ENCODE peak calls at places on chromosomes 12 and 14, in seven cellular contexts. H is tibial nerve, A is esophagus muscularis mucosa, S is ovary, X is stomach, E is A549, U is K562. G is an unnamed sample.

GRCh38 chr12:111310076-111310870 is 58.6 kb downstream of the PHETA1 start:
- DNase-seq in H (no peak), A (no peak), S (no peak), X (no peak), E (no peak), U (no peak), G (no peak)

GRCh38 chr14:103520657-103521437 is 1.8 kb downstream of the CKB start:
- DNase-seq in H (peak), A (no peak), S (peak), X (peak), E (peak), U (peak), G (peak)

GRCh38 chr12:19856389-19856788 is 417.1 kb downstream of the AEBP2 start:
- DNase-seq in H (no peak), A (no peak), S (no peak), X (no peak), E (no peak), U (no peak), G (no peak)

GRCh38 chr12:11702959-11703358 is 53.5 kb downstream of the ETV6 start:
- DNase-seq in H (no peak), A (no peak), S (no peak), X (no peak), E (no peak), U (no peak), G (no peak)

GRCh38 chr14:20782280-20782890 is 1.3 kb downstream of the RNASE6 start:
- DNase-seq in H (no peak), A (no peak), S (no peak), X (no peak), E (no peak), U (no peak), G (no peak)

GRCh38 chr14:79161576-79161975 is 991.4 kb downstream of the NRXN3 start:
- DNase-seq in H (no peak), A (no peak), S (no peak), X (no peak), E (no peak), U (no peak), G (no peak)

GRCh38 chr12:46101121-46101869 is 110.9 kb upstream of the SCAF11 start:
- DNase-seq in H (no peak), A (no peak), S (no peak), X (no peak), E (peak), U (no peak), G (no peak)

GRCh38 chr12:51055060-51055459 is 6.9 kb downstream of the LETMD1 start:
- DNase-seq in H (no peak), A (no peak), S (no peak), X (no peak), E (no peak), U (no peak), G (no peak)

GRCh38 chr12:64193931-64194330 is 28.2 kb downstream of the KICS2 start:
- DNase-seq in H (no peak), A (no peak), S (no peak), X (no peak), E (no peak), U (no peak), G (no peak)

GRCh38 chr14:105088812-105089745 is 23.8 kb upstream of the GPR132 start:
- DNase-seq in H (no peak), A (no peak), S (peak), X (peak), E (no peak), U (no peak), G (no peak)

GRCh38 chr12:113418213-113418879 is 3.8 kb upstream of the SDSL start:
- DNase-seq in H (no peak), A (no peak), S (no peak), X (no peak), E (no peak), U (no peak), G (no peak)

GRCh38 chr12:6952860-6953416 is 1.8 kb downstream of the PTPN6 start:
- DNase-seq in H (no peak), A (no peak), S (no peak), X (no peak), E (no peak), U (no peak), G (no peak)

GRCh38 chr12:15522574-15523187 is 200.4 kb downstream of the PTPRO start:
- DNase-seq in H (no peak), A (no peak), S (no peak), X (no peak), E (peak), U (no peak), G (no peak)

GRCh38 chr14:101589486-101590015 is 28.3 kb downstream of the DIO3 start:
- DNase-seq in H (no peak), A (no peak), S (peak), X (no peak), E (no peak), U (no peak), G (no peak)

GRCh38 chr12:79451988-79452387 is 238.8 kb downstream of the PAWR start:
- DNase-seq in H (peak), A (no peak), S (peak), X (peak), E (no peak), U (no peak), G (peak)

GRCh38 chr12:108685469-108686247 is 45.7 kb downstream of the CORO1C start:
- DNase-seq in H (no peak), A (peak), S (no peak), X (no peak), E (no peak), U (no peak), G (no peak)

GRCh38 chr12:108683906-108684556 is 47.3 kb downstream of the CORO1C start:
- DNase-seq in H (no peak), A (peak), S (no peak), X (no peak), E (no peak), U (no peak), G (no peak)

GRCh38 chr12:108689314-108690190 is 41.8 kb downstream of the CORO1C start:
- DNase-seq in H (no peak), A (peak), S (no peak), X (no peak), E (no peak), U (peak), G (no peak)

GRCh38 chr12:108690191-108690518 is 41.2 kb downstream of the CORO1C start:
- DNase-seq in H (no peak), A (no peak), S (no peak), X (no peak), E (no peak), U (no peak), G (no peak)

GRCh38 chr12:108686753-108687152 is 44.6 kb downstream of the CORO1C start:
- DNase-seq in H (no peak), A (peak), S (no peak), X (no peak), E (no peak), U (no peak), G (no peak)
- TF ChIP-seq POLR2A in H (no peak), A (no peak), S (no peak), X (no peak), E (no peak), U (no peak), G (no peak)

GRCh38 chr14:74954947-74955228 is 509 bp downstream of the PGF start:
- DNase-seq in H (no peak), A (no peak), S (no peak), X (no peak), E (no peak), U (no peak), G (no peak)

GRCh38 chr14:74954232-74954946 is 1.0 kb downstream of the PGF start:
- DNase-seq in H (no peak), A (no peak), S (no peak), X (no peak), E (no peak), U (no peak), G (no peak)

GRCh38 chr14:74956280-74957072 is 1.1 kb upstream of the PGF start:
- DNase-seq in H (no peak), A (no peak), S (no peak), X (no peak), E (no peak), U (no peak), G (no peak)

GRCh38 chr14:74955229-74955999 is at the start of gene PGF:
- DNase-seq in H (peak), A (no peak), S (peak), X (peak), E (peak), U (peak), G (no peak)

GRCh38 chr14:74956000-74956279 is 543 bp upstream of the PGF start:
- DNase-seq in H (no peak), A (no peak), S (no peak), X (no peak), E (no peak), U (no peak), G (no peak)
- H3K4me3 ChIP-seq in H (peak), A (peak), S (peak), X (peak), E (peak), U (peak), G (no peak)

GRCh38 chr12:127987199-127987901 is 279.6 kb upstream of the TMEM132C start:
- DNase-seq in H (no peak), A (no peak), S (no peak), X (no peak), E (no peak), U (no peak), G (no peak)

GRCh38 chr12:127980585-127980984 is 286.4 kb upstream of the TMEM132C start:
- DNase-seq in H (no peak), A (no peak), S (no peak), X (no peak), E (no peak), U (no peak), G (no peak)

DNA sequence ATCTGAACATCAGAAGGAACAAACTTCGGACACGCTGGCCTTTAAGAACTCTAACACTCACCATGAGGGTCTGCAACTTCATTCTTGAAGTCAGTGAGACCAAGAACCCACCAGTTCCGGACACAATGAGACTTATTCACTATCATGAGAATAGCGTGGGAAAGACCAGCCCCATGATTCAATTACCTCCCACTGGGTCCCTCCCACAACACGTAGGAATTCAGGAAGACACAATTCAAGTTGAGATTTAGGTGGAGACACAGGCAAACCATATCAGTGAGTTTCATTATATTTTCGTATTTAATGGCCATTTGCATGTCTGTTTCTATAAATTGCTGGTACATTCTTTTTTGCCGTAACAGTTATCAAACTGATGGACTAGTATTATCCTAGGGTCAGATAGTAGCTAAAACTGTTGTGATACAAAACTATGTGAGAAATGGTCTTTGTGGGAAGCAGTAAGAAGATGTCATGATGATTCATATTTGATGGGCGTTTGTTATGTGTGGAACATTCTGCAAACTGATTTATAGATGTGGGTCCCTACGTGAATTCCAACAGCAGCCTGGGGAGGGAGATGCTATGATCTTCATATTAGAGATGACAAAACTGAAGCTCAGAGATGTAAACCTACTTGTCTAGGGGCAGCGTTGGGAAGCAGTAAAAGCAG is 282.4 kb upstream of the TMEM132C start:
- DNase-seq in H (no peak), A (no peak), S (no peak), X (no peak), E (no peak), U (no peak), G (no peak)
- TF ChIP-seq CTCF in H (no peak), A (no peak), S (no peak), X (no peak), E (no peak), U (no peak), G (no peak)

DNA sequence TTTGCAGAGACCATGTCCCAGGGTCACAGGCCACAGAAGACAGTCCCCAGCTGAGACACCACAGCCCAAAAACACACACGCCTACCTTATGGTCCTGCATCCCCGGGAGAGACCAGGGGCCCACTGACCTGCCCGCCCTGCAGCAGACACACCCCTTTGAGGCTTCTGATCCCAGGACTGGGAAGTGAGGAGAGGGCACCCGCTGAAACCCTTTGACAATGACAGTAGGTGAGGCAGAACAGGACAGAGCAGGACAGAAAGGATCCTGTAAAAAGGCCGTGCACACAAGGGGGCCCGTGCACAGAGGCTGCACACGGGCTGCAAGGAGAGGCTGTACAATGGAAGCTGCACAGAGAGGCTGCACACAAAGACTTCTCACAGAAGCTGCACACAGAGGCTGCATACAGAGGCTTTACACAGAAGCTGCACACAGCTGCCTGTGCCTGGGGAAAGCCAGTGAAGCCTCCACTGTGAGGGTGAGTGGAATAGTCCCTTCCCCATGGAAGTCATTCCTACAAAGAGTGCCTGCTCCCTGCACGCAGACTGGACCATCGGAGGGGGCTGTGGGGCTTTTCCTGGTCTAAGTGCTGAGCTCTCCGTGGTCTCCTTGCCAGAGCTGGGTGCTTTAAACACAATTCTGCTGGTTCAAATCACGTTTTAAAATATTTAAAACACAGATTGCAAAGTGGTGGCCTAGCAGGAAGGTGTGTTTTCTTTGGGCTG is 16.6 kb upstream of the SFSWAP start:
- DNase-seq in H (no peak), A (no peak), S (no peak), X (peak), E (no peak), U (no peak), G (no peak)
- TF ChIP-seq POLR2A in H (no peak), A (no peak), S (no peak), X (no peak), E (no peak), U (no peak), G (no peak)

DNA sequence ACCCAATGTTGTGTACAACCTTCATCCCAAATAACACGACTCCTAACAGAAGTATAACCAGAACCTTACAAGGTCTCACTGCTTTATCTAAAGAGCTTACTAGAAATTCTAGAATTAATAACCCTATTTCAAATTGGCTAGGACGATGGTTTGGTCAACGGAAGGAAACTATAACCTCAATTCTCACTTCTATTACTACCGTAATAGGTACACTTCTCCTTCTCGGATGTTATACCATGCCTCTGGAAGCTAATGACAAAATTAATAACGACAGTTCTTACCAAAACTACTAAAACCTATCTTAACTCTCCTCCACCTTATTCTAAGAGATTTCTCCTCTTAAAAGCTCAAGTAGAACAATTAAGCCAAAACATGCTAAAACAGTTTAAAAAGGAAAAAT is 23.6 kb upstream of the UBC start:
- DNase-seq in H (no peak), A (no peak), S (no peak), X (no peak), E (no peak), U (no peak), G (no peak)
- H3K4me3 ChIP-seq in H (no peak), A (peak), S (peak), X (peak), E (peak), U (no peak), G (no peak)

GRCh38 chr14:37594238-37594915 is 672 bp downstream of the FOXA1 start:
- DNase-seq in H (peak), A (no peak), S (no peak), X (peak), E (peak), U (peak), G (no peak)
- TF ChIP-seq CTCF in H (peak), A (peak), S (no peak), X (peak), E (peak), U (peak), G (no peak)

DNA sequence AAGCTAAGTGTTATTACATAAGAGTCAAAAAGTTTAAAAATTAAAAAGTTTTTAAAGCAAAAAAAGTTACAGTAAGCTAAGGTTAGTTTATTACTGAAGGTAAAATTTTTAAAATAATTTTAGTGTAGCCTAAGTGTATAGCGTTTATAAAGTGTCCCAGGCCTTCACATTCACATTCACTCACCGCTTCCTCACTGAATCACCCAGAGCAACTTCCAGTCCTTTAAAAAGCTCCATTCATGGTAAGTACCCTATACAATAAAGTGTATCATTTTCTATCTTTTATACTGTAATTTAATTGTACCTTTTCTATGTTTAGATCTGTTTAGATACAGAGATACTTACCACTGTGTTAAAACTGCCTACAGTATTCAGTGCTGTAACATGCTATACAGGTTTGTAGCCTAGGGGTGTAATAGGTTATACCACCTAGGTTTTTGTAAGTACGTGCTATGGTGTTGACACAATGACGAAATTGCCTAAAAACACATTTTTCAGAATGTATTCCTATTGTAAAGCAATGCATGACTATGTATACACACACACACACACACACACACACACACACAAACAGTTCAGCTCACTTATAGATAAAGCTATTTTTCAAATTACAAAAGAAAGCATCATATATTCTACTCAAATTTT is 3.7 kb downstream of the CLEC14A start:
- DNase-seq in H (no peak), A (no peak), S (no peak), X (no peak), E (no peak), U (no peak), G (no peak)
- TF ChIP-seq POLR2A in H (no peak), A (no peak), S (no peak), X (no peak), E (no peak), U (no peak), G (no peak)

DNA sequence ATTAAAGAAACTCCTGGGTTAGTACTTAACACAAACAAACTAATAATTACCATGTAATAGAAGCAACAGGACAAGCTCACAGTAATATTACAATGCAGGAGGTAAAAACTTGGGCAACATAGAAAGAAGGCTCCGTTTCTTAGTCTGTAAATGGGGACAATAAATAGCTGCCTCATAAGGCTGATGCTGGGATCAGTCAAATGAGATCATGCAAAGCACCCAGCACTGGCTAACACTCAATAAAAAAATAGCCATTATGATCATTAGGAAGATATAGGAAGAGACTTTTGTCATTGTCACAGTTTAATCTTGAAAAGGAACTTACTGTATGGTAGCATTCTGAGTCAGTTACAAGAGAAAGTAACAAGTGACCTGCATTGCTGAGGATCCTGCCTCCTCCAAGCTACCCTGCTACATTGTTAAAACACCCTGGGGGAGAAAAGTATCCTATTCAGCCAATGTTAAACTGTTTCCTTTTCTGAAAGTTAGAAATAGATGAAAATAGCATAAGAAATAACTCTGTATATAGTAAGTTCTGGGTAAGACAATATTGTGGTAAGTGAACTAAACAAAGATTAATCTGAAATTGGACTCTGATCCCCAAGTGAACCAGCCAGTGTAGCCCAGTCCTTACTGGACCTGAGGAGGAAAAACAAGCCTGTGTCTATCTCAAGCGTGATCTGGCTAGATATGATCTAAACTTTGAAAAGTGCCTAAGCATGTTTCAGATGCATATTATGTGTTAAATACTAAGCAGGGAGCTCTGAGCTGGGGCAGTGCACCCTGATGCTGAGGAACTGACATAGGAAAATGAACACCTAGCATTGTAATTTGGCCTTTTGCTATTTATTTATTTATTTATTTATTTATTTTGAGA is 3.6 kb upstream of the NUDT4 start:
- DNase-seq in H (no peak), A (no peak), S (no peak), X (no peak), E (no peak), U (no peak), G (no peak)
- H3K4me3 ChIP-seq in H (no peak), A (no peak), S (no peak), X (no peak), E (no peak), U (peak), G (no peak)

DNA sequence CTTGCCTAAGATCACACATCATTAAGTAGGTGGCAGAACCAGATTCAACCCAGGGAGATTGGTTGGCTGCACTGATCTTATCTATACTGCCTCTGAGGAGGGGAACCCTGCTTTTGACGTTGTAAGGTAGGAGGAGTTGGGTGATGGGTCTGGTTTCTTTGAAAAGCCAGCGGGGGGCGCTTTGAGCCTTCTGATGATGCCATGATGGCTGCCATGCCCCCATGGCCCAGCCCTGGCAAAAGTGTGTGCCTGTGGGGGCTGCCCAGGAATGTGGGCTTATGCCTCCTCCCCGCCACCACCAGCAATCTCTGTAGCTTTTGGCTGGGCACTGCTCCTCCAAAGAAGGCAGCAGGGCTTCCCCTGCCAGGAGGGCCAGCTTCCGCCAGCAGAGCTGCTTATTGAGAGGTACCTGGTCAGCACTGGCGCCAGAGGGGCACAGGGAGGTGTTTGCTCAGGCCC is 224.3 kb downstream of the SLC41A2 start:
- DNase-seq in H (no peak), A (no peak), S (no peak), X (no peak), E (no peak), U (peak), G (no peak)
- TF ChIP-seq CTCF in H (no peak), A (no peak), S (no peak), X (no peak), E (no peak), U (no peak), G (no peak)

G was measured in lower leg skin.